ENCODE peak calls at places on chromosomes 3 and 15, in ten cellular contexts. One of them, this sample, is unnamed. For H3K4me1, the result is how much of the 10 kb centered on the place peaks cover.

GRCh38 chr3:28972921-28973320 is 307.9 kb upstream of the RBMS3 start:
- DNase-seq in CD8-positive, alpha-beta memory T cell: no peak
- DNase-seq in GM23338: no peak
- DNase-seq in adipocyte: no peak
- DNase-seq in CD4-positive, CD25-positive, alpha-beta regulatory T cell: no peak
- DNase-seq in spleen: no peak
- DNase-seq in thoracic aorta: no peak
- DNase-seq in pancreas: no peak
- DNase-seq in ovary: no peak
- DNase-seq in GM23248: peak
- DNase-seq in this sample: no peak

GRCh38 chr3:88732211-88732610 is 375.2 kb upstream of the EPHA3 start:
- DNase-seq in GM23338: no peak
- DNase-seq in GM23248: no peak
- DNase-seq in ovary: no peak
- DNase-seq in thoracic aorta: no peak
- DNase-seq in adipocyte: no peak
- DNase-seq in CD4-positive, CD25-positive, alpha-beta regulatory T cell: no peak
- DNase-seq in pancreas: no peak
- DNase-seq in CD8-positive, alpha-beta memory T cell: no peak
- DNase-seq in spleen: no peak
- DNase-seq in this sample: no peak

GRCh38 chr15:90686435-90687218 is 30.5 kb upstream of the BLM start:
- DNase-seq in GM23248: no peak
- DNase-seq in pancreas: no peak
- DNase-seq in CD8-positive, alpha-beta memory T cell: no peak
- DNase-seq in adipocyte: no peak
- DNase-seq in ovary: no peak
- DNase-seq in spleen: no peak
- DNase-seq in GM23338: no peak
- DNase-seq in thoracic aorta: no peak
- DNase-seq in CD4-positive, CD25-positive, alpha-beta regulatory T cell: peak
- DNase-seq in this sample: no peak

GRCh38 chr15:101295607-101296225 is 668 bp upstream of the SNRPA1 start:
- DNase-seq in GM23338: no peak
- DNase-seq in ovary: no peak
- DNase-seq in adipocyte: peak
- DNase-seq in CD4-positive, CD25-positive, alpha-beta regulatory T cell: no peak
- DNase-seq in spleen: peak
- DNase-seq in thoracic aorta: no peak
- DNase-seq in CD8-positive, alpha-beta memory T cell: no peak
- DNase-seq in pancreas: peak
- DNase-seq in GM23248: peak
- DNase-seq in this sample: no peak

GRCh38 chr3:187987162-187987561 is 166.8 kb upstream of the LPP start:
- DNase-seq in adipocyte: no peak
- DNase-seq in pancreas: no peak
- DNase-seq in thoracic aorta: no peak
- DNase-seq in GM23248: no peak
- DNase-seq in CD8-positive, alpha-beta memory T cell: no peak
- DNase-seq in CD4-positive, CD25-positive, alpha-beta regulatory T cell: no peak
- DNase-seq in spleen: no peak
- DNase-seq in GM23338: no peak
- DNase-seq in ovary: no peak
- DNase-seq in this sample: no peak

GRCh38 chr3:160331127-160331937 is 67.7 kb downstream of the IFT80 start:
- DNase-seq in CD8-positive, alpha-beta memory T cell: no peak
- DNase-seq in CD4-positive, CD25-positive, alpha-beta regulatory T cell: no peak
- DNase-seq in GM23338: no peak
- DNase-seq in ovary: no peak
- DNase-seq in thoracic aorta: no peak
- DNase-seq in adipocyte: peak
- DNase-seq in pancreas: no peak
- DNase-seq in spleen: no peak
- DNase-seq in GM23248: peak
- DNase-seq in this sample: no peak

GRCh38 chr3:61862614-61863289 is 301.4 kb downstream of the PTPRG start:
- DNase-seq in ovary: no peak
- DNase-seq in thoracic aorta: no peak
- DNase-seq in CD4-positive, CD25-positive, alpha-beta regulatory T cell: no peak
- DNase-seq in adipocyte: no peak
- DNase-seq in CD8-positive, alpha-beta memory T cell: no peak
- DNase-seq in GM23248: no peak
- DNase-seq in spleen: no peak
- DNase-seq in GM23338: no peak
- DNase-seq in pancreas: no peak
- DNase-seq in this sample: no peak

GRCh38 chr15:82047493-82048446 is 2.0 kb upstream of the MEX3B start:
- DNase-seq in CD4-positive, CD25-positive, alpha-beta regulatory T cell: peak
- DNase-seq in GM23338: peak
- DNase-seq in thoracic aorta: no peak
- DNase-seq in GM23248: peak
- DNase-seq in pancreas: peak
- DNase-seq in ovary: peak
- DNase-seq in CD8-positive, alpha-beta memory T cell: no peak
- DNase-seq in adipocyte: no peak
- DNase-seq in spleen: no peak
- DNase-seq in this sample: peak

GRCh38 chr15:45333550-45333949 is 44.8 kb downstream of the GATM start:
- DNase-seq in pancreas: no peak
- DNase-seq in spleen: no peak
- DNase-seq in CD4-positive, CD25-positive, alpha-beta regulatory T cell: no peak
- DNase-seq in CD8-positive, alpha-beta memory T cell: no peak
- DNase-seq in ovary: peak
- DNase-seq in thoracic aorta: no peak
- DNase-seq in GM23248: peak
- DNase-seq in adipocyte: no peak
- DNase-seq in GM23338: no peak
- DNase-seq in this sample: no peak

GRCh38 chr3:10798600-10799367 is 17.2 kb upstream of the SLC6A11 start:
- DNase-seq in spleen: no peak
- DNase-seq in CD8-positive, alpha-beta memory T cell: no peak
- DNase-seq in CD4-positive, CD25-positive, alpha-beta regulatory T cell: no peak
- DNase-seq in GM23338: no peak
- DNase-seq in ovary: no peak
- DNase-seq in GM23248: no peak
- DNase-seq in adipocyte: no peak
- DNase-seq in pancreas: no peak
- DNase-seq in thoracic aorta: no peak
- DNase-seq in this sample: no peak

GRCh38 chr3:16319307-16319706 is 54.3 kb downstream of the OXNAD1 start:
- DNase-seq in spleen: no peak
- DNase-seq in CD8-positive, alpha-beta memory T cell: peak
- DNase-seq in thoracic aorta: no peak
- DNase-seq in pancreas: no peak
- DNase-seq in GM23338: peak
- DNase-seq in CD4-positive, CD25-positive, alpha-beta regulatory T cell: peak
- DNase-seq in GM23248: no peak
- DNase-seq in ovary: no peak
- DNase-seq in adipocyte: no peak
- DNase-seq in this sample: peak

GRCh38 chr15:41020311-41020710 is 67.0 kb downstream of the CHAC1 start:
- DNase-seq in ovary: no peak
- DNase-seq in GM23338: no peak
- DNase-seq in CD8-positive, alpha-beta memory T cell: no peak
- DNase-seq in CD4-positive, CD25-positive, alpha-beta regulatory T cell: no peak
- DNase-seq in adipocyte: no peak
- DNase-seq in pancreas: no peak
- DNase-seq in spleen: no peak
- DNase-seq in thoracic aorta: no peak
- DNase-seq in GM23248: no peak
- DNase-seq in this sample: no peak
- H3K4me1 ChIP-seq in ovary: under half
- H3K4me1 ChIP-seq in GM23338: under half
- H3K4me1 ChIP-seq in CD8-positive, alpha-beta memory T cell: under half
- H3K4me1 ChIP-seq in CD4-positive, CD25-positive, alpha-beta regulatory T cell: under half
- H3K4me1 ChIP-seq in adipocyte: under half
- H3K4me1 ChIP-seq in pancreas: under half
- H3K4me1 ChIP-seq in spleen: under half
- H3K4me1 ChIP-seq in thoracic aorta: under half
- H3K4me1 ChIP-seq in GM23248: under half
- H3K4me1 ChIP-seq in this sample: under half

DNA sequence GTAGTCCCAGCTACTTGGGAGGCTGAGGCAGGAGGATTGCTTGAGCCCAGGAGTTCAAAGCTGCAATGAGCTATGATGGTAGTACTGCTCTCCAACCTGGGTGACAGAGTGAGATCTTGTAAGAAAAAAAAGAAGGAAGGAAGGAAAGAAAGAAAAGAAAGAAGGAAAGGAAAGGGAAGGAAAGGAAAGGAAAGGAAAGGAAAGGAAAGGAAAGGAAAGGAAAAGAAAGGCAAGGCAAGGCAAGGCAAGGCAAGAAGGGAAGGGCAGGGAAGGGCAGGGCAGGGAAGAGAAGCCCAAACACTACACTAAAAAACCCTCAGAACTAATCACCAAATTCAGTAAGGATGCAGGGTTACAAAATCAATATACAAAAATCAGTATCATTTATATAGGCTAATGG is 341.6 kb downstream of the ERC2 start:
- DNase-seq in adipocyte: no peak
- DNase-seq in pancreas: no peak
- DNase-seq in thoracic aorta: no peak
- DNase-seq in spleen: no peak
- DNase-seq in CD8-positive, alpha-beta memory T cell: no peak
- DNase-seq in GM23248: no peak
- DNase-seq in GM23338: no peak
- DNase-seq in ovary: no peak
- DNase-seq in CD4-positive, CD25-positive, alpha-beta regulatory T cell: no peak
- DNase-seq in this sample: no peak
- H3K4me1 ChIP-seq in adipocyte: under half
- H3K4me1 ChIP-seq in pancreas: under half
- H3K4me1 ChIP-seq in thoracic aorta: under half
- H3K4me1 ChIP-seq in spleen: under half
- H3K4me1 ChIP-seq in CD8-positive, alpha-beta memory T cell: under half
- H3K4me1 ChIP-seq in GM23248: under half
- H3K4me1 ChIP-seq in GM23338: under half
- H3K4me1 ChIP-seq in ovary: under half
- H3K4me1 ChIP-seq in CD4-positive, CD25-positive, alpha-beta regulatory T cell: under half
- H3K4me1 ChIP-seq in this sample: under half

DNA sequence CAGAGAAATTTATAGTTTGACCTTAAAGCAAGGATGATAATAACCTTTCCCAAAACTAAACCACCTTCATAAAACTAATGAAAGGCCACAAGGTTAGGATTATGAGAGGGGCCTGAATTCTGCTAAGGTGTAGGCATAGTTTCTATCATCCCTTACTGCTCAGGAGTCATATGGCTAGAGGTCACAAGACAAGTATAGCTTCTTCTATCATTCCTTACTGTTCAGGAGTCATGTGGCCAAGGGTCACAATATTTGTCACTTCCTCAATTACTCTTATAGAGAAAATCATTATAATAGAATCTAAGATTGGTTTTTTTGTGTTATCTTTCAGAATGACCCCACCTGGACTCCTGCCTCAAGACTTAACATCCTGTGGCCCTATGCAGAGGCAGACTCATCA is 36.6 kb downstream of the HERC1 start:
- DNase-seq in GM23338: no peak
- DNase-seq in thoracic aorta: no peak
- DNase-seq in pancreas: no peak
- DNase-seq in CD4-positive, CD25-positive, alpha-beta regulatory T cell: no peak
- DNase-seq in CD8-positive, alpha-beta memory T cell: no peak
- DNase-seq in ovary: no peak
- DNase-seq in GM23248: no peak
- DNase-seq in spleen: no peak
- DNase-seq in adipocyte: no peak
- DNase-seq in this sample: no peak
- H3K4me1 ChIP-seq in GM23338: under half
- H3K4me1 ChIP-seq in thoracic aorta: under half
- H3K4me1 ChIP-seq in pancreas: under half
- H3K4me1 ChIP-seq in CD4-positive, CD25-positive, alpha-beta regulatory T cell: under half
- H3K4me1 ChIP-seq in CD8-positive, alpha-beta memory T cell: under half
- H3K4me1 ChIP-seq in ovary: under half
- H3K4me1 ChIP-seq in GM23248: under half
- H3K4me1 ChIP-seq in spleen: under half
- H3K4me1 ChIP-seq in adipocyte: under half
- H3K4me1 ChIP-seq in this sample: under half

GRCh38 chr15:31271224-31271635 is 55.4 kb upstream of the KLF13 start:
- DNase-seq in GM23338: no peak
- DNase-seq in thoracic aorta: no peak
- DNase-seq in adipocyte: no peak
- DNase-seq in GM23248: no peak
- DNase-seq in CD8-positive, alpha-beta memory T cell: no peak
- DNase-seq in ovary: no peak
- DNase-seq in CD4-positive, CD25-positive, alpha-beta regulatory T cell: no peak
- DNase-seq in spleen: no peak
- DNase-seq in pancreas: no peak
- DNase-seq in this sample: no peak
- H3K4me1 ChIP-seq in GM23338: under half
- H3K4me1 ChIP-seq in thoracic aorta: under half
- H3K4me1 ChIP-seq in adipocyte: under half
- H3K4me1 ChIP-seq in GM23248: under half
- H3K4me1 ChIP-seq in CD8-positive, alpha-beta memory T cell: under half
- H3K4me1 ChIP-seq in ovary: under half
- H3K4me1 ChIP-seq in CD4-positive, CD25-positive, alpha-beta regulatory T cell: half or more
- H3K4me1 ChIP-seq in spleen: under half
- H3K4me1 ChIP-seq in pancreas: under half
- H3K4me1 ChIP-seq in this sample: under half